ENCODE peak calls at places on chromosomes 4 and X, in ten cellular contexts. P, I, Y, G, C, M, F, K, Q and T are unnamed samples.

GRCh38 chr4:28373601-28374000 is 1513.0 kb downstream of the STIM2 start:
- DNase-seq in Q (peak; percentile 6), I (no peak), K (no peak), P (no peak), F (no peak), G (no peak), C (no peak), M (peak; percentile 2), Y (no peak), T (no peak)

GRCh38 chrX:119503484-119503861 is 35.2 kb downstream of the SLC25A5 start:
- DNase-seq in Q (peak; percentile 88), M (peak; percentile 91), G (no peak), C (no peak), P (peak; percentile 72), I (peak; percentile 45), Y (no peak), F (no peak), K (no peak), T (peak; percentile 22)

GRCh38 chr4:143411527-143412480 is 75.1 kb downstream of the GAB1 start:
- DNase-seq in M (peak; percentile 40), Q (no peak), F (no peak), I (no peak), P (no peak), K (no peak), G (no peak), C (no peak), Y (no peak), T (no peak)

GRCh38 chr4:19194672-19195071 is 1057.0 kb upstream of the SLIT2 start:
- DNase-seq in G (no peak), P (no peak), M (no peak), Y (no peak), I (no peak), C (no peak), F (no peak), Q (no peak), K (no peak), T (no peak)

GRCh38 chrX:30741545-30741944 is 88.3 kb downstream of the GK start:
- DNase-seq in F (no peak), K (no peak), P (no peak), C (no peak), M (no peak), G (no peak), Y (no peak), I (no peak), Q (no peak), T (no peak)

GRCh38 chr4:174317531-174317930 is 33.8 kb downstream of the CEP44 start:
- DNase-seq in C (no peak), K (no peak), P (no peak), I (no peak), Y (no peak), G (no peak), M (peak; percentile 66), F (no peak), Q (no peak), T (no peak)

GRCh38 chrX:155857561-155857960 is 23.6 kb upstream of the VAMP7 start:
- DNase-seq in G (no peak), C (no peak), P (no peak), Y (no peak), I (no peak), K (no peak), F (no peak), Q (no peak), M (peak; percentile 11), T (no peak)

GRCh38 chr4:7338059-7338452 is 96.7 kb downstream of the PSAPL1 start:
- DNase-seq in K (no peak), C (no peak), Q (no peak), I (no peak), M (no peak), G (no peak), Y (no peak), P (no peak), F (no peak), T (no peak)

GRCh38 chr4:47038263-47038662 is 6.9 kb downstream of the GABRB1 start:
- DNase-seq in Q (no peak), I (no peak), Y (no peak), P (no peak), C (no peak), G (no peak), M (no peak), F (no peak), K (no peak), T (no peak)

GRCh38 chr4:176563591-176563990 is 229.1 kb downstream of the VEGFC start:
- DNase-seq in I (no peak), C (no peak), F (no peak), Y (no peak), K (no peak), G (no peak), M (peak; percentile 84), Q (no peak), P (no peak), T (no peak)

GRCh38 chr4:26028793-26029511 is 114.9 kb downstream of the SMIM20 start:
- DNase-seq in G (peak; percentile 23), Y (peak; percentile 50), C (peak; percentile 67), I (peak; percentile 76), F (peak; percentile 43), Q (peak; percentile 70), P (peak; percentile 23), M (peak; percentile 72), K (peak; percentile 62), T (peak; percentile 27)

GRCh38 chrX:37453821-37454220 is 104.7 kb downstream of the PRRG1 start:
- DNase-seq in G (no peak), C (no peak), Q (no peak), F (no peak), K (no peak), I (no peak), M (no peak), Y (no peak), P (no peak), T (no peak)

GRCh38 chr4:20418865-20419451 is 167.3 kb downstream of the SLIT2 start:
- DNase-seq in F (no peak), M (peak; percentile 84), G (peak; percentile 32), C (no peak), P (peak; percentile 78), Y (no peak), K (peak; percentile 9), I (no peak), Q (peak; percentile 74), T (peak; percentile 36)

GRCh38 chr4:155734065-155734464 is 24.8 kb upstream of the GUCY1B1 start:
- DNase-seq in P (no peak), F (no peak), Y (no peak), C (no peak), K (no peak), M (peak; percentile 44), G (no peak), Q (no peak), I (no peak), T (no peak)